ENCODE peak calls at places on chromosomes 11 and 22, in ten cellular contexts. L, I, K, O, S, J, T, B, X and G are unnamed samples.

GRCh38 chr11:118910309-118911112 is 15.2 kb downstream of the BCL9L start:
- DNase-seq in L (peak; percentile 81), I (peak; percentile 88), K (peak; percentile 95), O (peak; percentile 91), S (peak; percentile 87), J (peak; percentile 92), T (peak; percentile 93), B (no peak), X (peak; percentile 86), G (peak; percentile 91)

GRCh38 chr11:705646-706438 is at the start of gene EPS8L2:
- DNase-seq in L (no peak), I (no peak), K (peak; percentile 90), O (peak; percentile 89), S (peak; percentile 83), J (peak; percentile 69), T (no peak), B (no peak), X (no peak), G (no peak)

GRCh38 chr11:92794783-92795182 is 174.7 kb upstream of the MTNR1B start:
- DNase-seq in L (no peak), I (no peak), K (no peak), O (no peak), S (no peak), J (no peak), T (no peak), B (no peak), X (no peak), G (no peak)

GRCh38 chr11:62921573-62922188 is 518 bp upstream of the CHRM1 start:
- DNase-seq in L (no peak), I (no peak), K (no peak), O (no peak), S (no peak), J (no peak), T (no peak), B (no peak), X (no peak), G (no peak)

GRCh38 chr11:105000797-105001196 is 22.2 kb downstream of the CASP5 start:
- DNase-seq in L (no peak), I (no peak), K (no peak), O (no peak), S (peak; percentile 50), J (peak; percentile 62), T (no peak), B (no peak), X (no peak), G (no peak)

GRCh38 chr11:76048763-76049162 is 157.5 kb downstream of the WNT11 start:
- DNase-seq in L (no peak), I (no peak), K (no peak), O (no peak), S (no peak), J (peak; percentile 77), T (no peak), B (no peak), X (no peak), G (no peak)

GRCh38 chr11:698493-699115 is 3.0 kb downstream of the TMEM80 start:
- DNase-seq in L (no peak), I (no peak), K (no peak), O (no peak), S (no peak), J (no peak), T (no peak), B (no peak), X (no peak), G (no peak)

GRCh38 chr11:2562181-2562581 is 117.4 kb downstream of the KCNQ1 start:
- DNase-seq in L (no peak), I (no peak), K (peak; percentile 69), O (peak; percentile 62), S (peak; percentile 44), J (no peak), T (no peak), B (no peak), X (no peak), G (no peak)

GRCh38 chr22:44172370-44173108 is 8.2 kb upstream of the PARVG start:
- DNase-seq in L (no peak), I (peak; percentile 83), K (peak; percentile 77), O (peak; percentile 90), S (peak; percentile 92), J (peak; percentile 42), T (peak; percentile 10), B (no peak), X (no peak), G (no peak)

GRCh38 chr22:41481131-41481830 is 12.4 kb downstream of the ACO2 start:
- DNase-seq in L (no peak), I (peak; percentile 66), K (peak; percentile 68), O (no peak), S (no peak), J (no peak), T (no peak), B (no peak), X (peak; percentile 29), G (no peak)

GRCh38 chr22:41480397-41480735 is 11.4 kb downstream of the ACO2 start:
- DNase-seq in L (peak; percentile 66), I (no peak), K (no peak), O (no peak), S (no peak), J (no peak), T (peak; percentile 77), B (no peak), X (peak; percentile 82), G (no peak)

GRCh38 chr22:41478473-41478872 is 9.6 kb downstream of the ACO2 start:
- DNase-seq in L (no peak), I (no peak), K (no peak), O (no peak), S (no peak), J (no peak), T (no peak), B (no peak), X (no peak), G (no peak)

GRCh38 chr22:41478891-41479521 is 10.1 kb downstream of the ACO2 start:
- DNase-seq in L (no peak), I (no peak), K (no peak), O (peak; percentile 68), S (peak; percentile 55), J (no peak), T (peak; percentile 44), B (no peak), X (peak; percentile 32), G (no peak)

DNA sequence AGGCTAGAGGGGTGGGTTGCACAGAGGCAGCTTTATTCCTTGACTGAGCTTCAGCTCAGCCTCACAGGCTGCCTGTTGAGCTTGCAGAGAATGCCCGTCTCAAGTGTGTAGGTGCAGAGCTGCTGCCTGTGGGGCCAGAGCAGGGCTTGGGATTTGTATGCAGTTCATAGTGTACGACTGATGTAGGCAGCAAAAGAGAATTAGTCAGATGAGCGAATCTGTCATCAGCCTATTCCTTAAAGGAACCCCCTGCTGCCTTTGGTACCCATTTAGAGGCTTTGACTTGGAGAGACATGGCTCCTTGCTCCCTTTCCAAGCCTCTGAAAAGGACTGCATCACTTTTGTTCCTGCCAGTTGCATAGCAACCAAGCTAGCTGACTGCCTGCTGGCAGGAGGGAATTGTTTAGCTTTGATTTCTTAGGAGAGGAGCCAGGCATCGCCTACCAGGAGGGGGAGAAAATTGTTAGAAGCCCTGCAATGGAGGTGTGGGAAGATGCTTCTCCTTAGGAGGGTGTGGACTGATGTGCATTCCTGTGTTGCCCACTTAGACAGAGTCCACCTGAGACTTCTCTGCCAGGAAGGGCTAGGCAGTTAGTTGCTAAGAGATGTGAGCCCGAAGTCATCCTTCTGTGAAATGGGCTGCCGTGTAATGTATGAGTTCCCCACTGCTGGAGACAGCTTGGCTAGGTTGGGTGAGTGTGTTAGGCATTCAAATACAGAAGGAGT is 10.9 kb downstream of the ACO2 start:
- DNase-seq in L (no peak), I (no peak), K (no peak), O (no peak), S (no peak), J (peak; percentile 75), T (no peak), B (no peak), X (peak; percentile 92), G (no peak)
- H3K4me3 ChIP-seq in L (peak overlapping the region; percentile 23), I (no peak overlapping the region), K (no peak overlapping the region), O (no peak overlapping the region), S (no peak overlapping the region), J (no peak overlapping the region), T (no peak overlapping the region), B (no peak overlapping the region), X (no peak overlapping the region), G (no peak overlapping the region)

GRCh38 chr11:120228794-120229384 is 11.1 kb upstream of the POU2F3 start:
- DNase-seq in L (no peak), I (no peak), K (peak; percentile 72), O (no peak), S (no peak), J (peak; percentile 57), T (no peak), B (no peak), X (no peak), G (no peak)
- TF ChIP-seq CTCF in L (peak; percentile 18), I (peak; percentile 11), K (no peak), O (peak; percentile 10), S (no peak), J (peak; percentile 66), T (peak; percentile 37), B (peak; percentile 41), X (peak; percentile 33), G (peak; percentile 22)

GRCh38 chr11:47410404-47411264 is 2.2 kb downstream of the SLC39A13 start:
- DNase-seq in L (no peak), I (no peak), K (peak; percentile 67), O (no peak), S (no peak), J (no peak), T (no peak), B (no peak), X (no peak), G (no peak)
- H3K4me3 ChIP-seq in L (peak overlapping the region; percentile 95), I (no peak overlapping the region), K (peak overlapping the region; percentile 94), O (peak overlapping the region; percentile 77), S (no peak overlapping the region), J (no peak overlapping the region), T (peak overlapping the region; percentile 93), B (no peak overlapping the region), X (peak overlapping the region; percentile 82), G (peak overlapping the region; percentile 84)

GRCh38 chr22:43133401-43133800 is 9.8 kb downstream of the MCAT start:
- DNase-seq in L (no peak), I (no peak), K (no peak), O (no peak), S (no peak), J (no peak), T (no peak), B (no peak), X (no peak), G (no peak)

GRCh38 chr22:43135565-43135964 is 7.6 kb downstream of the MCAT start:
- DNase-seq in L (no peak), I (no peak), K (no peak), O (no peak), S (no peak), J (no peak), T (no peak), B (no peak), X (no peak), G (no peak)

GRCh38 chr22:43136801-43137200 is 6.4 kb downstream of the MCAT start:
- DNase-seq in L (no peak), I (no peak), K (no peak), O (no peak), S (no peak), J (no peak), T (no peak), B (no peak), X (no peak), G (no peak)

GRCh38 chr22:43134553-43134952 is 8.6 kb downstream of the MCAT start:
- DNase-seq in L (no peak), I (no peak), K (no peak), O (no peak), S (no peak), J (no peak), T (no peak), B (no peak), X (no peak), G (no peak)

DNA sequence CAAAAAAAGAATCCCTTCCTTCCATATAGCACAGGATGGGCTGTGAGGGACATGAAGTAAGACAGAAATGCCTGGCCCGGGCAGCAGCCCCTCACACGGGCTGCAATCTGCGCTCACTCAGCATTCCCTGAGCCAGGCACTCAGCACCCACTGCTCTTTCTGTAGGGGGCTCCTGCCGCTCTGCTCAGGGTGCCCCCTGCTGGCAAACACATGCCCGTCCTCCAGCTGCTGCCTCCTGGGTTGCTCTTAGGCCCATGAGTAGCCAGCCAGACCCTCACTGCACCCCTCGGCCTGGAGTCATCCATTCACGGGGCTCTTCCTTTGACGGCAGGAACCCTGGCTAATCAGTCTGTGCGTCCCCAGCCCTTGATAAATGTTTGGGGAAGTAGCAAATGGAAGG is 6.9 kb downstream of the MCAT start:
- DNase-seq in L (no peak), I (no peak), K (no peak), O (no peak), S (no peak), J (peak; percentile 74), T (peak; percentile 34), B (no peak), X (peak; percentile 23), G (no peak)
- TF ChIP-seq CTCF in L (peak; percentile 59), I (peak; percentile 68), K (peak; percentile 39), O (peak; percentile 56), S (peak; percentile 64), J (peak; percentile 80), T (peak; percentile 74), B (peak; percentile 78), X (peak; percentile 81), G (peak; percentile 72)